ENCODE peak calls at places on chromosomes 13 and 19, in ten cellular contexts. Y is heart left ventricle, G is upper lobe of left lung, B is pancreas, S is aorta, U is right cardiac atrium, N is body of pancreas, F is left lung, L is psoas muscle, K is DND-41. M is an unnamed sample.

GRCh38 chr13:106560791-106561190 is 7.1 kb downstream of the ARGLU1 start:
- ATAC-seq in U (no peak), K (no peak), F (peak; percentile 19), L (no peak), B (no peak), S (no peak), N (no peak), Y (no peak), G (no peak), M (no peak)

GRCh38 chr19:44722131-44723121 is 23.5 kb downstream of the CEACAM16 start:
- ATAC-seq in F (no peak), S (no peak), N (no peak), L (no peak), Y (no peak), B (no peak), U (no peak), K (peak; percentile 61), G (no peak), M (no peak)

GRCh38 chr13:94157705-94158218 is 321.7 kb downstream of the DCT start:
- ATAC-seq in L (no peak), F (peak; percentile 18), G (no peak), N (peak; percentile 51), U (peak; percentile 95), Y (peak; percentile 26), S (peak; percentile 77), B (peak; percentile 26), K (no peak), M (peak; percentile 81)

GRCh38 chr13:109874444-109874920 is 88.1 kb upstream of the IRS2 start:
- ATAC-seq in G (no peak), N (no peak), S (no peak), U (no peak), K (peak; percentile 49), L (no peak), B (no peak), Y (no peak), F (peak; percentile 5), M (peak; percentile 1)

GRCh38 chr13:65460136-65460535 is 1770.0 kb downstream of the PCDH9 start:
- ATAC-seq in F (no peak), L (no peak), N (no peak), Y (no peak), K (no peak), U (no peak), B (no peak), G (no peak), S (no peak), M (no peak)

GRCh38 chr13:52161193-52161646 is 1.8 kb upstream of the NEK3 start:
- ATAC-seq in K (no peak), S (no peak), N (no peak), B (no peak), F (no peak), L (no peak), G (no peak), U (no peak), Y (no peak), M (no peak)

GRCh38 chr19:57803265-57803593 is 11.5 kb downstream of the ZNF552 start:
- ATAC-seq in L (no peak), N (no peak), U (peak; percentile 36), B (no peak), F (no peak), G (no peak), Y (no peak), K (no peak), S (no peak), M (no peak)

GRCh38 chr13:32001392-32001768 is 30.2 kb upstream of the FRY start:
- ATAC-seq in Y (peak; percentile 88), F (peak; percentile 95), B (peak; percentile 86), N (peak; percentile 94), L (peak; percentile 61), K (peak; percentile 53), S (peak; percentile 83), G (peak; percentile 81), U (peak; percentile 75), M (peak; percentile 71)

GRCh38 chr13:44573071-44573470 is 3.1 kb downstream of the TSC22D1 start:
- ATAC-seq in F (no peak), L (no peak), S (no peak), N (no peak), G (no peak), K (no peak), U (no peak), Y (no peak), B (no peak), M (no peak)
- H3K4me3 ChIP-seq in F (no peak overlapping the region), L (peak overlapping the region; percentile 90), S (peak overlapping the region; percentile 95), N (peak overlapping the region; percentile 7), G (peak overlapping the region; percentile 6), K (no peak overlapping the region), U (peak overlapping the region; percentile 2), Y (peak overlapping the region; percentile 91), B (peak overlapping the region; percentile 4), M (peak overlapping the region; percentile 83)

DNA sequence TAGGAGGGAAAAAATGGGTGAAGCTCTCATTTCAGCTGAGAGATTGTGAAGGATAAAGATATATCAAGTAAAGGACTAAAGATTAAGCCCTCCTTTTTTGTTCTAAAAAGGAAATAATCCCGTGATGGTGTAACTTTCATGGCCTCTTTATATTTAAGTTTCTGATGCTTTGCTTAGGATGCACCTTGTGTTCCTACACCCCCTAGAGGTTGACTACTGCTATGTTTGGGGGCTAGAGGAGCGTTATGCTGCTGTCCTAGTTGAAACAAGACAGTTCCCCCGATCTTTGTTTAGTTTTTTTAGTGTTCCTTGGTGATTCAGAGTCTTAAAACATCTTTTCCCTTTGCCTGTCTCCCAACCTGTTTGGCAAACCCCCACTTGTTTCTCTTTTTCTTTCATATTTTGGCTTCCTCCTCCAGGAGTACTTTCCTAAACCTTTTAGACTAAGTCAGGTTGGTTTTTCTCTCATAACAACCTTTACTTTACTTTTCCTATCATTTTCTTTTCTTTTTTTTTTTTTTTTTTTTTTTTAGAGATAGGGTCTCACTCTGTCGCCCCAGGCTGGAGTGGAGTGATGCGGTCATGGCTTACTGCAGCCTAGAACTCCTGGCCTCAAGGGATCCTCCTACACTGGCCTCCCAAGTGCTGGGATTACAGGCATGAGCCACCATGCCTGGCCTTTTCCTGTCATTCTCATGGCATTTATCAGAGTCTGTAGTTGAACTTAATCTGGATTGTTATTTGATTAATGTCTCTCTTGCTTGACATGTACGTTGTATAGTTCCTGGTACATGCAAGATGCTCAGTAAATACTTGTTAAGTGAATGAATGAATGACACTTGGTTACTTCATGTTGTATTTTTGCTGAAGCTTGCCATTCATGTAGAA is 2.8 kb downstream of the UBA2 start:
- ATAC-seq in N (no peak), L (no peak), S (no peak), U (no peak), K (peak; percentile 63), F (peak; percentile 15), G (no peak), Y (no peak), B (no peak), M (no peak)
- H3K4me3 ChIP-seq in N (no peak overlapping the region), L (peak overlapping the region; percentile 97), S (peak overlapping the region; percentile 63), U (peak overlapping the region; percentile 16), K (no peak overlapping the region), F (no peak overlapping the region), G (no peak overlapping the region), Y (peak overlapping the region; percentile 72), B (no peak overlapping the region), M (peak overlapping the region; percentile 64)

GRCh38 chr19:11416346-11417052 is 2.6 kb downstream of the RGL3 start:
- ATAC-seq in N (no peak), B (no peak), Y (no peak), S (no peak), F (no peak), G (no peak), U (no peak), L (no peak), K (no peak), M (no peak)

GRCh38 chr19:11420429-11420893 is 1.3 kb upstream of the RGL3 start:
- ATAC-seq in G (no peak), N (no peak), U (peak; percentile 66), F (no peak), B (no peak), K (no peak), L (peak; percentile 40), Y (peak; percentile 45), S (peak; percentile 72), M (peak; percentile 57)

GRCh38 chr19:11418166-11418517 is 972 bp downstream of the RGL3 start:
- ATAC-seq in L (no peak), K (no peak), S (no peak), B (peak; percentile 3), Y (no peak), F (no peak), N (no peak), G (no peak), U (no peak), M (no peak)

GRCh38 chr19:11420894-11421606 is 1.9 kb upstream of the RGL3 start:
- ATAC-seq in B (no peak), S (peak; percentile 42), U (peak; percentile 39), Y (no peak), F (no peak), G (no peak), K (no peak), L (peak; percentile 24), N (no peak), M (no peak)

DNA sequence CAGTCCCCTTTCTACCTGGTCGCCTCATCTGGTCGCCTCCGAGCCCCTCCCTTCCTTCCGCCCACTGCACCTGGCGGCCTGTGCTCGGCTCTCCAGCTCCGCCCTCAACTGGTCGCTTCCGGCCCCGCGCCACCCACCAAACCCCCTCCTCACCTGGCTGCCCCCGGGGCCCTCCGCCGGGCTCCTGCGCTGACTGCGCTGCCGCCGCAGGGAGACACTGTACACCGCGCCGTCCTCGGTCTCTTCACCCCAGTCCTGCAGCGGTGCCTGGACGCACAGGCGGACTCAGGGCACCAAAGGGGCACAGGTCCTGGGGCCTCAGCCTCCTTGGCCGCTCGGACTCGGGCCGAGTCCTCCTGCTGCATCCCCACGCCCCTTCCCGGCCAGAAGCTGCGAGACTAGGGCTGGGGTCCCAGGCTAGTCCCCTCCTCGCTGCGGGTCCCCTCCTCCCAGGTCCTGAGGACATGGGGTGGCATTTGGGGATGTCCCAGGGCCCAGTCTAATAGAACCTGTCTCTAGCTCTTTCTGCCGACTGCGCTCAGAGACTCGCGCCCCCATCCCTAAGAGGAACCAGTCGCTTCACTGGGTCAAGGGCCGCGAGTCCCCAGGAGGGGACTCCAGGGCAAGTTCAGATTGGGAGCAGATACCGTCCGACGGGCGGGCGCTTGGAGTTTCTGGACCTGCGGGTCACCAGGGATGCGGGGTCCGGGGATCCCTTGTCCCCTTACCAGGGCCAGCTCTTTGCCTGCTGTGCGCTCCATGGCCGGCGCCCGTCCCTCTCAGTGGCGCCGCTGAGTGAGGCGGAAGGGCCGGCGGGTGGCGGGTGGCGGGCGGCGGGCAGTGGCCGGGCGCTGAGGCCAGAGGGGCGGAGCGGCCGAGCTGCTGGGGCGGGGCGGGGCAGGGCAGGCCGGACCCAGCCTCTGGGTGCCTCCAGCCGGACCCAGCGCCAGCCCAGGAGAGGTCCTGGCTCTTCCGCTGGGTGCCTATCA is at the start of gene RGL3:
- ATAC-seq in B (peak; percentile 79), Y (no peak), N (peak; percentile 73), S (peak; percentile 75), F (peak; percentile 69), U (peak; percentile 69), G (peak; percentile 55), K (no peak), L (peak; percentile 30), M (peak; percentile 37)
- H3K4me3 ChIP-seq in B (peak within 1 kb of the TSS; percentile 68), Y (peak within 1 kb of the TSS; percentile 63), N (peak within 1 kb of the TSS; percentile 39), S (peak within 1 kb of the TSS; percentile 58), F (peak within 1 kb of the TSS; percentile 58), U (peak within 1 kb of the TSS; percentile 51), G (peak within 1 kb of the TSS; percentile 64), K (no peak within 1 kb of the TSS), L (peak within 1 kb of the TSS; percentile 60), M (peak within 1 kb of the TSS; percentile 5)

DNA sequence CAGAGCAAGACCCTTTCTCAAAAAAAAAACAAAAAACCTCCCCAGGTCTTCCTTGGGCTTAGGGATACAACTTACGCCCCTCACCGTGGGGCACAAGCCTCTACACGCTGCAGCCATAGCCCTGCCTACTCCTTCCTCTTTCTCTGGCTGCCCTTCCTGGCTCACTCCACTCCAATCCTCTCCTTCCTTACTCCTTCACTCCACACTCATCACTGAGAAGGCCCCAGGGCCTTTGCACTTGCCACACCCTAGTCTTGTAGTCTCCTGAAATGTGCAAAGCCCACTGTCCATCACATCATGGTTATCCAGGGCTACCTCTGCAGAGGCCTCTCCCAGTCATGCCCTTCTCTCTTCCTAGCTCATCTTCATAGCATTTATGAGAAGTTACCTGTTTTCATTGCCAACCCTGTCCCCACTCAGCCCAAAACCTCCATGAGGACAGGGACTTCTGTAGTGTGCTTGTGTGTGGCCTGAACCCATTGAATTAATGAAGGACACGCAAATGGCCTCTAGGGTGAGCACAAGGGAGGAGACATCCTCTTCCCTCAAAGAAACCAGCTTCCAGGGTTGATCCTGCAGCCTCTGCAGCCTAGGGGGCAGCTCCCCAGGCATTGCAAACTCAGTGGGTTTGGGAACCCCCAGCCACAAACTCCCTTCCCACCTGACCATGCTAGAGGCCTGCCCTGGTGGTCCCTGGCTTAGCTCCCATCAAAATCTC is 7.9 kb upstream of the HSH2D start:
- ATAC-seq in B (no peak), Y (no peak), L (no peak), N (no peak), K (no peak), G (no peak), U (no peak), S (no peak), F (no peak), M (no peak)
- H3K4me3 ChIP-seq in B (no peak overlapping the region), Y (no peak overlapping the region), L (no peak overlapping the region), N (no peak overlapping the region), K (no peak overlapping the region), G (no peak overlapping the region), U (no peak overlapping the region), S (no peak overlapping the region), F (no peak overlapping the region), M (no peak overlapping the region)

M was measured in gastroesophageal sphincter.